ENCODE peak calls at places on chromosomes 6 and 20, in ten cellular contexts. J is dorsolateral prefrontal cortex; S is central memory CD4-positive, alpha-beta T cell; M is COR-L47; K is T follicular helper cell; U is A549; L is LHCN-M2; B is fibroblast of pulmonary artery; Y is HS-5; N is hepatic stellate cell. Z is an unnamed sample.

GRCh38 chr20:3077618-3078134 is 6.3 kb downstream of the OXT start:
- DNase-seq in N (no peak), K (no peak), L (peak; percentile 29), Y (no peak), S (no peak), J (no peak), M (no peak), U (no peak), B (no peak), Z (no peak)

GRCh38 chr6:2791124-2792050 is 26.2 kb downstream of the WRNIP1 start:
- DNase-seq in U (peak; percentile 79), J (peak; percentile 62), M (peak; percentile 7), Y (peak; percentile 74), K (peak; percentile 25), N (peak; percentile 88), L (peak; percentile 75), B (peak; percentile 89), S (peak; percentile 30), Z (peak; percentile 51)

GRCh38 chr6:49328051-49328450 is 135.0 kb downstream of the MMUT start:
- DNase-seq in B (peak; percentile 43), J (no peak), U (no peak), N (peak; percentile 2), Y (no peak), L (no peak), S (no peak), M (no peak), K (no peak), Z (no peak)

GRCh38 chr6:170034294-170034693 is 256.6 kb downstream of the DLL1 start:
- DNase-seq in S (no peak), J (peak; percentile 24), U (no peak), L (no peak), M (no peak), Y (no peak), B (no peak), N (no peak), K (no peak), Z (no peak)

GRCh38 chr20:36312724-36313441 is 6.7 kb downstream of the DLGAP4 start:
- DNase-seq in M (no peak), L (no peak), U (no peak), B (no peak), K (no peak), Y (no peak), N (no peak), J (no peak), S (no peak), Z (no peak)

GRCh38 chr6:161443868-161444267 is 170.0 kb upstream of the AGPAT4 start:
- DNase-seq in Y (no peak), J (no peak), S (no peak), M (peak; percentile 19), K (no peak), B (no peak), U (no peak), L (peak; percentile 52), N (no peak), Z (no peak)

GRCh38 chr6:74366634-74367033 is 670.6 kb downstream of the CD109 start:
- DNase-seq in N (no peak), K (no peak), U (no peak), Y (no peak), S (no peak), L (peak; percentile 41), J (no peak), B (peak; percentile 17), M (no peak), Z (no peak)

GRCh38 chr20:19254086-19254821 is 41.8 kb downstream of the SLC24A3 start:
- DNase-seq in M (no peak), N (peak; percentile 33), K (no peak), L (no peak), J (no peak), B (no peak), U (no peak), S (no peak), Y (no peak), Z (no peak)

GRCh38 chr20:9147553-9148024 is 78.7 kb downstream of the PLCB4 start:
- DNase-seq in Y (peak; percentile 73), J (no peak), N (peak; percentile 12), L (peak; percentile 81), M (no peak), S (no peak), U (peak; percentile 47), K (no peak), B (no peak), Z (no peak)

GRCh38 chr6:120916844-120917243 is 417.4 kb downstream of the TBC1D32 start:
- DNase-seq in L (no peak), K (no peak), N (no peak), J (no peak), B (no peak), Y (no peak), U (no peak), M (no peak), S (no peak), Z (no peak)

GRCh38 chr6:3320238-3320637 is 61.5 kb downstream of the PSMG4 start:
- DNase-seq in B (no peak), Y (no peak), S (no peak), M (no peak), U (no peak), K (no peak), J (no peak), L (no peak), N (no peak), Z (no peak)

GRCh38 chr20:32539817-32540675 is 45.1 kb downstream of the NOL4L start:
- DNase-seq in K (peak; percentile 51), J (no peak), B (no peak), L (no peak), M (no peak), Y (no peak), S (peak; percentile 73), N (no peak), U (no peak), Z (no peak)

GRCh38 chr6:153625089-153625488 is 414.0 kb upstream of the OPRM1 start:
- DNase-seq in K (no peak), N (no peak), L (no peak), U (peak; percentile 1), S (no peak), B (peak; percentile 93), Y (peak; percentile 5), M (no peak), J (no peak), Z (no peak)

GRCh38 chr20:50724851-50725721 is 6.3 kb upstream of the PARD6B start:
- DNase-seq in N (peak; percentile 93), L (peak; percentile 92), S (no peak), Y (peak; percentile 100), B (peak; percentile 97), K (no peak), J (peak; percentile 71), U (peak; percentile 86), M (no peak), Z (peak; percentile 28)

GRCh38 chr6:91340998-91341397 is 754.1 kb upstream of the MAP3K7 start:
- DNase-seq in N (no peak), Y (no peak), B (no peak), J (no peak), U (no peak), M (no peak), S (no peak), K (no peak), L (no peak), Z (no peak)

GRCh38 chr6:116971959-116972358 is 94.9 kb downstream of the RFX6 start:
- DNase-seq in S (peak; percentile 0), M (no peak), J (no peak), Y (peak; percentile 16), N (no peak), L (peak; percentile 61), U (peak; percentile 60), K (no peak), B (peak; percentile 56), Z (peak; percentile 20)

GRCh38 chr20:18496042-18496441 is 983 bp downstream of the RBBP9 start:
- DNase-seq in K (no peak), B (no peak), S (no peak), L (peak; percentile 13), N (no peak), U (no peak), M (no peak), Y (no peak), J (no peak), Z (no peak)

GRCh38 chr20:45835230-45836224 is 1.9 kb downstream of the SNX21 start:
- DNase-seq in U (no peak), L (peak; percentile 81), M (no peak), J (no peak), S (no peak), B (peak; percentile 30), Y (peak; percentile 86), N (no peak), K (no peak), Z (no peak)

GRCh38 chr20:57460781-57461465 is 64.0 kb downstream of the CTCFL start:
- DNase-seq in S (no peak), K (no peak), J (no peak), N (no peak), U (no peak), L (no peak), Y (no peak), B (no peak), M (no peak), Z (no peak)

GRCh38 chr6:45801471-45802289 is 214.0 kb downstream of the CLIC5 start:
- DNase-seq in M (no peak), B (no peak), K (no peak), J (no peak), S (no peak), N (no peak), U (no peak), L (peak; percentile 43), Y (peak; percentile 25), Z (no peak)

GRCh38 chr20:48632825-48633619 is 194.8 kb downstream of the PREX1 start:
- DNase-seq in U (no peak), L (peak; percentile 49), S (no peak), Y (no peak), M (no peak), J (no peak), N (no peak), B (no peak), K (no peak), Z (no peak)

GRCh38 chr20:50110141-50111047 is 2.6 kb downstream of the UBE2V1 start:
- DNase-seq in L (no peak), J (no peak), B (peak; percentile 46), S (peak; percentile 50), M (no peak), K (no peak), U (peak; percentile 31), Y (no peak), N (no peak), Z (no peak)

GRCh38 chr20:52941803-52942202 is 30.4 kb upstream of the TSHZ2 start:
- DNase-seq in B (no peak), L (no peak), U (no peak), Y (no peak), J (no peak), K (no peak), S (no peak), M (no peak), N (no peak), Z (no peak)

GRCh38 chr20:61118429-61119224 is 133.4 kb upstream of the CDH4 start:
- DNase-seq in Y (peak; percentile 69), M (no peak), N (peak; percentile 48), L (peak; percentile 45), K (no peak), S (no peak), U (peak; percentile 90), J (no peak), B (no peak), Z (no peak)

GRCh38 chr6:33987531-33988021 is 158.3 kb downstream of the GRM4 start:
- DNase-seq in S (no peak), M (peak; percentile 85), L (peak; percentile 34), U (no peak), B (no peak), Y (no peak), K (no peak), N (no peak), J (no peak), Z (no peak)

Z was measured in neural crest cell.